ENCODE peak calls at places on chromosomes 1 and 21, in five cellular contexts. One of them, this sample, is unnamed.

GRCh38 chr1:196152975-196153374 is 455.3 kb downstream of the KCNT2 start:
- DNase-seq in neuronal stem cell: no peak
- DNase-seq in H9: no peak
- DNase-seq in H1: no peak
- DNase-seq in IMR-90: no peak
- DNase-seq in this sample: no peak

GRCh38 chr1:109773203-109773899 is 9.6 kb upstream of the EPS8L3 start:
- DNase-seq in neuronal stem cell: peak; percentile 63
- DNase-seq in IMR-90: peak; percentile 85
- DNase-seq in H9: peak; percentile 82
- DNase-seq in H1: peak; percentile 66
- DNase-seq in this sample: peak; percentile 91

GRCh38 chr1:8797230-8797629 is 20.2 kb downstream of the RERE start:
- DNase-seq in H1: no peak
- DNase-seq in IMR-90: peak; percentile 61
- DNase-seq in H9: no peak
- DNase-seq in neuronal stem cell: no peak
- DNase-seq in this sample: no peak

GRCh38 chr1:61067446-61067845 is 14.9 kb upstream of the NFIA start:
- DNase-seq in H1: no peak
- DNase-seq in H9: no peak
- DNase-seq in IMR-90: no peak
- DNase-seq in neuronal stem cell: no peak
- DNase-seq in this sample: no peak

GRCh38 chr1:63119575-63120155 is 202.7 kb upstream of the FOXD3 start:
- DNase-seq in H1: no peak
- DNase-seq in IMR-90: no peak
- DNase-seq in neuronal stem cell: no peak
- DNase-seq in H9: no peak
- DNase-seq in this sample: no peak

GRCh38 chr1:56973898-56974752 is 8.3 kb upstream of the C8B start:
- DNase-seq in IMR-90: no peak
- DNase-seq in H9: no peak
- DNase-seq in H1: no peak
- DNase-seq in neuronal stem cell: no peak
- DNase-seq in this sample: no peak

GRCh38 chr1:56501888-56502287 is 77.5 kb downstream of the PLPP3 start:
- DNase-seq in IMR-90: no peak
- DNase-seq in H9: no peak
- DNase-seq in neuronal stem cell: no peak
- DNase-seq in H1: no peak
- DNase-seq in this sample: no peak

GRCh38 chr1:22133247-22133927 is 9.5 kb downstream of the WNT4 start:
- DNase-seq in IMR-90: no peak
- DNase-seq in H9: peak; percentile 44
- DNase-seq in H1: peak; percentile 57
- DNase-seq in neuronal stem cell: no peak
- DNase-seq in this sample: no peak

GRCh38 chr1:145978477-145978859 is 14.0 kb downstream of the POLR3GL start:
- DNase-seq in H9: no peak
- DNase-seq in neuronal stem cell: no peak
- DNase-seq in H1: no peak
- DNase-seq in IMR-90: no peak
- DNase-seq in this sample: no peak

GRCh38 chr1:145977486-145978476 is 13.3 kb downstream of the POLR3GL start:
- DNase-seq in neuronal stem cell: peak; percentile 70
- DNase-seq in IMR-90: peak; percentile 85
- DNase-seq in H1: peak; percentile 73
- DNase-seq in H9: peak; percentile 79
- DNase-seq in this sample: peak; percentile 82

GRCh38 chr1:145977016-145977415 is 12.5 kb downstream of the POLR3GL start:
- DNase-seq in IMR-90: no peak
- DNase-seq in H1: no peak
- DNase-seq in H9: no peak
- DNase-seq in neuronal stem cell: no peak
- DNase-seq in this sample: no peak

GRCh38 chr1:145979746-145980435 is 15.4 kb downstream of the POLR3GL start:
- DNase-seq in IMR-90: no peak
- DNase-seq in H9: no peak
- DNase-seq in neuronal stem cell: no peak
- DNase-seq in H1: no peak
- DNase-seq in this sample: peak; percentile 38

DNA sequence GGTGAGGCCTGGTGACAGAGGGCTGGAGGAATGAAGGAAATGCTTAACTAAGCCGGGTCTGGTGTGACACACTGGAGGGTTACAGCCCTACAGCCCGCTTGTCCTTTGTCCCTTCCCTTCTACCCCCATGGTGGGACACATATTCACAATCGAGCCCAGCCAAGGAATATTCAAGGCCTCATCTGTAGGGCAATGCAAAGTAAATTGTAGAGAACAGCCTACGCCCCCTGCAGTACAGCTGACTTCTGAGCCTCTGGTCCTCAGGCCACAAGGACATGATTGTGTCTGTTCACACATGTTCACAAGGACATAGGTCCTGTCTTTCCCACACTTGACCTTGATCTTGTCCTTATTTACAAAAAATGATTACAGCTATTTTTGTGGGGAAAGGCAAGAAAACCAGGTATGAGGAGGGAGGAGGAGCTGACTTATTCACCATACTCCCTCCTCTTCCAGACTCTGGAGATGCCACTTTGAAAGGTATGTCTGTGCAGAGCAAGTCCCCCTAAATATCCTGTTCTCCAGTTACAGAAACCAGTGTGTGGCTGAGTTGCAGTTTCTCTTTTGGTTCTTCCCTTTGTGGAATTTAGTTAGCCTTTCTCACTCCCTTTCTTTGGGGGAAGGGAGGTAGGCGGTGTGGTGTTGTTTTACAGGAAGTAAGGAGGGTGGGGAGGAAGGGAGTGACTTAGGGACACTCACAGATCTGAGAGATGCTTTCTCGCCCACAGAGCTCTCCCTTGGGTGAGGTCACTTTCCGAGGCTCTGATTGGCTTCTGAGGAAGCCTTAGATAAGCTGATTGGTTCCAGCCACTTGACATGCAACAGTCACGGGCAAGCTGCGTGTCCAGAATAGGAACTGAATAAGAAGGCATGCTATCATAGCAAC is 14.6 kb downstream of the POLR3GL start:
- DNase-seq in H1: peak; percentile 67
- DNase-seq in neuronal stem cell: peak; percentile 87
- DNase-seq in IMR-90: peak; percentile 100
- DNase-seq in H9: peak; percentile 95
- DNase-seq in this sample: peak; percentile 100
- H2BK15ac ChIP-seq in H1: peak overlapping the region; percentile 14
- H2BK15ac ChIP-seq in neuronal stem cell: no peak overlapping the region
- H2BK15ac ChIP-seq in IMR-90: peak overlapping the region; percentile 97
- H2BK15ac ChIP-seq in H9: no peak overlapping the region
- H2BK15ac ChIP-seq in this sample: no peak overlapping the region

GRCh38 chr1:30284728-30285460 is 438.5 kb downstream of the MATN1 start:
- DNase-seq in H1: peak; percentile 29
- DNase-seq in H9: no peak
- DNase-seq in IMR-90: no peak
- DNase-seq in neuronal stem cell: no peak
- DNase-seq in this sample: no peak
- H2AFZ ChIP-seq in H1: no peak overlapping the region
- H2AFZ ChIP-seq in H9: no peak overlapping the region
- H2AFZ ChIP-seq in IMR-90: no peak overlapping the region
- H2AFZ ChIP-seq in neuronal stem cell: no peak overlapping the region
- H2AFZ ChIP-seq in this sample: no peak overlapping the region

GRCh38 chr1:66443793-66444192 is 90.2 kb upstream of the SGIP1 start:
- DNase-seq in IMR-90: peak; percentile 26
- DNase-seq in H1: no peak
- DNase-seq in H9: no peak
- DNase-seq in neuronal stem cell: no peak
- DNase-seq in this sample: no peak
- H2BK15ac ChIP-seq in IMR-90: peak overlapping the region; percentile 82
- H2BK15ac ChIP-seq in H1: no peak overlapping the region
- H2BK15ac ChIP-seq in H9: no peak overlapping the region
- H2BK15ac ChIP-seq in neuronal stem cell: no peak overlapping the region
- H2BK15ac ChIP-seq in this sample: no peak overlapping the region

GRCh38 chr1:201253906-201254624 is 29.2 kb upstream of the PKP1 start:
- DNase-seq in neuronal stem cell: no peak
- DNase-seq in IMR-90: no peak
- DNase-seq in H1: no peak
- DNase-seq in H9: no peak
- DNase-seq in this sample: no peak
- H2AFZ ChIP-seq in neuronal stem cell: no peak overlapping the region
- H2AFZ ChIP-seq in IMR-90: no peak overlapping the region
- H2AFZ ChIP-seq in H1: no peak overlapping the region
- H2AFZ ChIP-seq in H9: no peak overlapping the region
- H2AFZ ChIP-seq in this sample: no peak overlapping the region

DNA sequence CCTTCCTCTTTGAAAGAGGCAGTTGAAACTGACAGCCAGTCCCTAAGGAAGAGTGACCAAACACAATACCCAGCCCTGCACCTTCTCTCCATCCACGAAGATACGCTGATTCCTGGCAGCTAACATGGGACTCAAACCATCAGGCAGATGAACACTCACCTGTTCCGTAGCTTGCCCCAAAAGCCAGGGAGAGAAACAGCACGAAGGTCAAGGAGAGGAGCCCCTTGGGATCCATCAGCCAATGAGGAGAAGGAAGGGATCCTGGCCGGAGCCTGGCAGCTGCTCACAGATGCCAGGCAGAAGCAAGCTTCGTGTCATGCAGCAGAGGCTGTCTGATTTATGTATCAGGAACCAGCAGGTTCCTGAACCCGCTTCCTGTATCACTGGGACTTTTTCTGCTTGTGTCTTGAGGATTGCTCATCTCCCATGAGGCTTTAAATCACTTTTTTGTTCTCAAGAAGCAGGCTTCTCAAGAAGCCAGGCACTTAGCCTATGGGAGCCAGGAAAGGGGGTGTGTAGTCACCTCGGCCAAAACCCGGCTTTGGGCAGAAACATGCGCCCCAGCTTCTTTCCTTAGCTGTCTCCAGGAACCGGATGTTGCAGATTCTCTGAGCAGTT is at the start of gene SLAMF1:
- DNase-seq in neuronal stem cell: no peak
- DNase-seq in H1: no peak
- DNase-seq in H9: no peak
- DNase-seq in IMR-90: no peak
- DNase-seq in this sample: peak; percentile 78
- H2BK15ac ChIP-seq in neuronal stem cell: no peak within 1 kb of the TSS
- H2BK15ac ChIP-seq in H1: no peak within 1 kb of the TSS
- H2BK15ac ChIP-seq in H9: no peak within 1 kb of the TSS
- H2BK15ac ChIP-seq in IMR-90: no peak within 1 kb of the TSS
- H2BK15ac ChIP-seq in this sample: no peak within 1 kb of the TSS

GRCh38 chr1:203546274-203546673 is 52.3 kb downstream of the OPTC start:
- DNase-seq in neuronal stem cell: no peak
- DNase-seq in H1: no peak
- DNase-seq in H9: no peak
- DNase-seq in IMR-90: no peak
- DNase-seq in this sample: no peak

GRCh38 chr1:203544485-203544884 is 50.5 kb downstream of the OPTC start:
- DNase-seq in H9: no peak
- DNase-seq in neuronal stem cell: no peak
- DNase-seq in IMR-90: no peak
- DNase-seq in H1: no peak
- DNase-seq in this sample: no peak

GRCh38 chr1:203547771-203548421 is 53.9 kb downstream of the OPTC start:
- DNase-seq in IMR-90: no peak
- DNase-seq in H1: no peak
- DNase-seq in H9: no peak
- DNase-seq in neuronal stem cell: no peak
- DNase-seq in this sample: no peak

GRCh38 chr1:203547147-203547546 is 53.2 kb downstream of the OPTC start:
- DNase-seq in neuronal stem cell: no peak
- DNase-seq in H1: no peak
- DNase-seq in IMR-90: no peak
- DNase-seq in H9: no peak
- DNase-seq in this sample: peak; percentile 33

DNA sequence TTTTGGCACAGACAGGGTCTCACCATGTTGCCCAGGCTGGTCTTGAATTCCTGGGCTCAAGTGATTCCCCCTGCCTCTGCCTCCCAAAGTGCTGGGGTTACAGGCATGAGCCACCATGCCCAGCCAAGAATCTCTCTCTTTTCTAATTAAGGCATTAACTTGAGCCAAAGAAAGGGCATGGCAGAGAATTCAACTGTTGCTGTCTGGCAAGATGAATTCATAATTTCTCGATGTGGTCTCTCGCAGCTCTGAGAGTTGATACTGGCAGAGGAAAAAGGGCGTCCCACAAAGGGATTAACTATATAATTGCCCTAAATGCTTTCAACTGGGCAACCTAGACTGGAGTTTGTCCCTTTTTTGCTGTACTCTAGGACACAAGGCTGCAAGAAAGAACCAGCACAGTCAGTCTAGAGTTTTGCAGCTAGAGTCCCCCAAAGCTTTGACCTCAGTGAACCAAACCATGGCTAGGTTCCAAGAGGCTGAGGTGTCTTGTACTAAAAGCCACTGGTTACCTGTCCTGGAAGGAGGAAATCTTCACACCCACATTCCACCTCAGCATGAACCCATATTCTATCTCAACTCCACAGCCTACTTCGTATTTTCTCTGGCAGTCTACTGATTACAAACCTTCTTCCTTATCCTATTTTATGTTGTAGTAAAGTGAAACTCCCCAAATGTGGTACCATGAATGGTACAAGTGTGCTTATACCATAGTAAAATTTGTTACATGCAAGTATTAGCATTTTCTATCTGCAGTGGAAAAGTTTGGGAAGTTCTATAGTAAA is 51.3 kb downstream of the OPTC start:
- DNase-seq in IMR-90: no peak
- DNase-seq in H9: no peak
- DNase-seq in neuronal stem cell: no peak
- DNase-seq in H1: no peak
- DNase-seq in this sample: no peak
- H2AFZ ChIP-seq in IMR-90: no peak overlapping the region
- H2AFZ ChIP-seq in H9: no peak overlapping the region
- H2AFZ ChIP-seq in neuronal stem cell: no peak overlapping the region
- H2AFZ ChIP-seq in H1: peak overlapping the region; percentile 7
- H2AFZ ChIP-seq in this sample: no peak overlapping the region

GRCh38 chr21:35658242-35658641 is 402.1 kb downstream of the SETD4 start:
- DNase-seq in neuronal stem cell: no peak
- DNase-seq in H1: no peak
- DNase-seq in H9: no peak
- DNase-seq in IMR-90: peak; percentile 89
- DNase-seq in this sample: peak; percentile 17
- H2BK15ac ChIP-seq in neuronal stem cell: no peak overlapping the region
- H2BK15ac ChIP-seq in H1: no peak overlapping the region
- H2BK15ac ChIP-seq in H9: no peak overlapping the region
- H2BK15ac ChIP-seq in IMR-90: no peak overlapping the region
- H2BK15ac ChIP-seq in this sample: no peak overlapping the region